ENCODE peak calls at places on chromosomes 4 and X, in seven cellular contexts. X is MCF 10A, V is A172, S is CMK, D is iPS-NIHi11, E is choroid plexus epithelial cell, M is GDM1. I is an unnamed sample.

GRCh38 chr4:1767770-1768366 is 25.2 kb upstream of the FGFR3 start:
- DNase-seq in E (peak), V (no peak), X (no peak), D (peak), S (no peak), M (no peak), I (no peak)

GRCh38 chr4:168367065-168367464 is 48.5 kb upstream of the DDX60 start:
- DNase-seq in M (no peak), E (no peak), X (no peak), V (no peak), S (no peak), D (no peak), I (no peak)

GRCh38 chr4:55124337-55125076 is 888 bp downstream of the KDR start:
- DNase-seq in X (no peak), D (peak), V (no peak), M (no peak), E (peak), S (no peak), I (no peak)

GRCh38 chr4:123209436-123209835 is 187.2 kb upstream of the SPRY1 start:
- DNase-seq in V (no peak), E (no peak), X (no peak), M (no peak), S (no peak), D (no peak), I (no peak)

GRCh38 chr4:185384877-185385465 is 10.8 kb downstream of the LRP2BP start:
- DNase-seq in V (peak), S (peak), D (no peak), X (no peak), E (peak), M (peak), I (no peak)

GRCh38 chrX:71292669-71293379 is 8.7 kb upstream of the ITGB1BP2 start:
- DNase-seq in E (peak), V (no peak), M (no peak), D (no peak), X (no peak), S (no peak), I (no peak)

GRCh38 chr4:23962462-23962861 is 72.6 kb upstream of the PPARGC1A start:
- DNase-seq in S (no peak), V (no peak), X (no peak), D (no peak), E (no peak), M (no peak), I (no peak)

GRCh38 chr4:121462660-121463261 is 81.9 kb upstream of the QRFPR start:
- DNase-seq in M (peak), X (peak), E (peak), V (peak), S (no peak), D (peak), I (no peak)

GRCh38 chrX:153380691-153381090 is 20.5 kb downstream of the PNMA6E start:
- DNase-seq in X (no peak), D (no peak), S (no peak), V (no peak), E (peak), M (no peak), I (no peak)

GRCh38 chr4:158825443-158826036 is 56.7 kb downstream of the FNIP2 start:
- DNase-seq in X (no peak), M (no peak), E (no peak), V (no peak), D (no peak), S (no peak), I (no peak)

GRCh38 chr4:173013232-173013932 is 155.2 kb upstream of the GALNT7 start:
- DNase-seq in E (peak), S (no peak), X (peak), D (peak), V (peak), M (no peak), I (no peak)

GRCh38 chr4:89558147-89558546 is 250.5 kb upstream of the GPRIN3 start:
- DNase-seq in M (no peak), D (no peak), E (no peak), X (peak), S (no peak), V (peak), I (no peak)

GRCh38 chr4:15811703-15812325 is 33.7 kb downstream of the CD38 start:
- DNase-seq in X (no peak), E (no peak), M (no peak), D (peak), V (no peak), S (no peak), I (no peak)

GRCh38 chr4:83358410-83358809 is 23.8 kb upstream of the HPSE start:
- DNase-seq in M (no peak), V (peak), E (peak), S (no peak), D (no peak), X (peak), I (no peak)

GRCh38 chrX:12610079-12610478 is 181.1 kb upstream of the PRPS2 start:
- DNase-seq in V (peak), D (no peak), E (no peak), S (no peak), M (no peak), X (peak), I (no peak)

GRCh38 chr4:60314367-60314766 is 885.8 kb upstream of the ADGRL3 start:
- DNase-seq in X (no peak), D (no peak), M (no peak), V (no peak), S (no peak), E (no peak), I (no peak)

GRCh38 chrX:13742397-13743176 is 8.0 kb downstream of the OFD1 start:
- DNase-seq in E (no peak), V (no peak), S (no peak), D (no peak), X (peak), M (no peak), I (no peak)

GRCh38 chrX:70998402-70999027 is 67.6 kb upstream of the SLC7A3 start:
- DNase-seq in X (peak), D (no peak), V (peak), E (peak), M (peak), S (no peak), I (no peak)

I was measured in aorta.